ENCODE peak calls at places on chromosomes 3 and 15, in four cellular contexts. W is HFF-Myc, E is adrenal gland, Z is MM.1S. D is an unnamed sample.
A peak's percentile ranks its signal among the peaks of the same experiment; 100 is the strongest.

GRCh38 chr3:70775257-70775656 is 462.8 kb upstream of the MDFIC2 start:
- DNase-seq in W (no peak), Z (no peak), E (no peak), D (no peak)

GRCh38 chr3:49199900-49200281 is 28.5 kb downstream of the KLHDC8B start:
- DNase-seq in Z (no peak), W (no peak), E (no peak), D (no peak)

GRCh38 chr3:189756651-189757078 is 125.5 kb downstream of the TP63 start:
- DNase-seq in E (no peak), W (no peak), Z (no peak), D (no peak)

GRCh38 chr15:70234256-70234965 is 136.7 kb upstream of the TLE3 start:
- DNase-seq in Z (no peak), W (peak; percentile 59), E (no peak), D (no peak)

GRCh38 chr15:33013827-33014445 is 180.6 kb downstream of the FMN1 start:
- DNase-seq in E (no peak), W (no peak), Z (no peak), D (no peak)

GRCh38 chr15:33201376-33202189 is 7.1 kb upstream of the FMN1 start:
- DNase-seq in Z (peak; percentile 85), E (peak; percentile 84), W (peak; percentile 21), D (peak; percentile 62)

GRCh38 chr3:128572644-128573105 is 77.9 kb downstream of the RPN1 start:
- DNase-seq in Z (peak; percentile 11), W (no peak), E (no peak), D (no peak)

GRCh38 chr15:49847436-49847835 is 226.6 kb downstream of the DTWD1 start:
- DNase-seq in Z (no peak), W (no peak), E (no peak), D (no peak)

GRCh38 chr3:192916455-192917257 is 1.0 kb downstream of the MB21D2 start:
- DNase-seq in E (peak; percentile 74), W (no peak), Z (no peak), D (peak; percentile 46)

GRCh38 chr3:111917300-111917699 is 58.2 kb downstream of the PHLDB2 start:
- DNase-seq in W (no peak), Z (no peak), E (no peak), D (no peak)

GRCh38 chr15:29734917-29735572 is 87.2 kb downstream of the TJP1 start:
- DNase-seq in W (no peak), E (no peak), Z (no peak), D (no peak)

GRCh38 chr3:100634493-100635272 is 25.3 kb downstream of the ADGRG7 start:
- DNase-seq in W (no peak), Z (peak; percentile 44), E (no peak), D (peak; percentile 65)

GRCh38 chr15:77984446-77984861 is 93.1 kb downstream of the TBC1D2B start:
- DNase-seq in Z (no peak), E (no peak), W (no peak), D (peak; percentile 11)

GRCh38 chr3:176933704-176934103 is 263.6 kb downstream of the TBL1XR1 start:
- DNase-seq in Z (no peak), W (no peak), E (no peak), D (no peak)

GRCh38 chr15:81197688-81198281 is 1.1 kb downstream of the IL16 start:
- DNase-seq in Z (no peak), W (no peak), E (no peak), D (no peak)

GRCh38 chr3:150830094-150830681 is 67.2 kb upstream of the SIAH2 start:
- DNase-seq in Z (peak; percentile 21), E (no peak), W (peak; percentile 1), D (no peak)

GRCh38 chr3:16841906-16842709 is 42.6 kb upstream of the PLCL2 start:
- DNase-seq in Z (peak; percentile 83), E (peak; percentile 30), W (no peak), D (peak; percentile 62)

GRCh38 chr3:128127236-128127635 is 3.6 kb upstream of the RUVBL1 start:
- DNase-seq in W (no peak), E (no peak), Z (no peak), D (no peak)

GRCh38 chr3:11240496-11240895 is 31.7 kb upstream of the ATG7 start:
- DNase-seq in Z (no peak), W (no peak), E (no peak), D (no peak)

GRCh38 chr3:17144665-17144993 is 259.9 kb downstream of the PLCL2 start:
- DNase-seq in Z (no peak), E (no peak), W (no peak), D (no peak)

GRCh38 chr3:21017115-21017852 is 733.7 kb downstream of the ZNF385D start:
- DNase-seq in E (no peak), W (no peak), Z (no peak), D (no peak)

GRCh38 chr3:48565591-48566400 is 2.2 kb upstream of the UCN2 start:
- DNase-seq in E (no peak), W (no peak), Z (no peak), D (no peak)

GRCh38 chr15:60004019-60004845 is at the start of gene FOXB1:
- DNase-seq in E (no peak), Z (no peak), W (no peak), D (no peak)

GRCh38 chr15:45635191-45635638 is 386 bp downstream of the SQOR start:
- DNase-seq in E (peak; percentile 77), Z (peak; percentile 81), W (no peak), D (peak; percentile 82)

GRCh38 chr3:9180764-9181117 is 68.7 kb downstream of the SRGAP3 start:
- DNase-seq in Z (no peak), W (no peak), E (no peak), D (no peak)

GRCh38 chr3:194043516-194043915 is 92.4 kb upstream of the HES1 start:
- DNase-seq in E (no peak), Z (no peak), W (no peak), D (no peak)

GRCh38 chr3:4350789-4351163 is 47.6 kb downstream of the SETMAR start:
- DNase-seq in E (peak; percentile 61), Z (peak; percentile 53), W (peak; percentile 45), D (peak; percentile 43)

GRCh38 chr3:73121684-73122331 is 60.3 kb downstream of the EBLN2 start:
- DNase-seq in E (no peak), W (no peak), Z (no peak), D (no peak)

GRCh38 chr3:106083207-106083606 is 214.4 kb upstream of the CBLB start:
- DNase-seq in Z (no peak), E (no peak), W (no peak), D (no peak)

GRCh38 chr3:118671192-118671591 is 363.5 kb downstream of the IGSF11 start:
- DNase-seq in W (no peak), E (no peak), Z (no peak), D (no peak)

GRCh38 chr3:85090495-85090894 is 131.7 kb downstream of the CADM2 start:
- DNase-seq in W (no peak), E (no peak), Z (no peak), D (no peak)

GRCh38 chr15:72116680-72117447 is 1.1 kb downstream of the MYO9A start:
- DNase-seq in E (peak; percentile 59), W (no peak), Z (no peak), D (peak; percentile 40)

GRCh38 chr3:104596551-104596950 is 770.2 kb upstream of the ALCAM start:
- DNase-seq in Z (peak; percentile 58), E (no peak), W (peak; percentile 42), D (no peak)

GRCh38 chr3:80771085-80771484 is 990.4 kb downstream of the GBE1 start:
- DNase-seq in W (no peak), Z (no peak), E (no peak), D (peak; percentile 5)

GRCh38 chr3:70096376-70097055 is 97.0 kb downstream of the SAMMSON start:
- DNase-seq in W (no peak), Z (peak; percentile 35), E (no peak), D (no peak)

GRCh38 chr3:12175844-12176453 is 17.2 kb upstream of the TIMP4 start:
- DNase-seq in Z (peak; percentile 27), W (no peak), E (peak; percentile 58), D (peak; percentile 60)

GRCh38 chr15:60077581-60078359 is 73.7 kb downstream of the FOXB1 start:
- DNase-seq in W (no peak), E (no peak), Z (no peak), D (no peak)

D was measured in pancreas.